ENCODE peak calls at places on chromosomes 5 and 9, in five cellular contexts. N is NCI-H1694 treated with DMSO at 0.1 percent for 48 hours, Q is activated T-cell treated with anti-CD3 and anti-CD28 coated beads for 1 hour, L is A549, C is astrocyte of the spinal cord. X is an unnamed sample.

GRCh38 chr5:13992795-13993194 is 48.3 kb upstream of the DNAH5 start:
- DNase-seq in C (no peak), L (no peak), Q (no peak), N (no peak), X (no peak)

GRCh38 chr5:90055831-90056328 is 353.7 kb downstream of the CETN3 start:
- DNase-seq in C (peak), L (no peak), N (no peak), Q (no peak), X (no peak)

GRCh38 chr9:126050605-126050990 is 276.0 kb upstream of the MVB12B start:
- DNase-seq in C (no peak), Q (no peak), L (no peak), N (no peak), X (no peak)

GRCh38 chr5:110817437-110817836 is 78.6 kb downstream of the SLC25A46 start:
- DNase-seq in N (no peak), Q (no peak), C (peak), L (no peak), X (no peak)

GRCh38 chr9:119802621-119803020 is 433.4 kb upstream of the BRINP1 start:
- DNase-seq in N (peak), L (no peak), Q (no peak), C (no peak), X (no peak)

GRCh38 chr5:138033275-138033808 is 463 bp upstream of the FAM13B start:
- DNase-seq in C (no peak), Q (no peak), L (no peak), N (peak), X (no peak)

GRCh38 chr5:100758780-100759179 is 144.3 kb downstream of the ST8SIA4 start:
- DNase-seq in C (no peak), L (no peak), Q (no peak), N (no peak), X (no peak)

GRCh38 chr9:95506692-95507455 is 9.9 kb downstream of the PTCH1 start:
- DNase-seq in N (peak), L (peak), C (peak), Q (no peak), X (no peak)

GRCh38 chr5:99911971-99912370 is 623.2 kb upstream of the FAM174A start:
- DNase-seq in N (no peak), Q (no peak), C (no peak), L (no peak), X (no peak)

GRCh38 chr5:57037355-57037754 is 85.4 kb upstream of the MIER3 start:
- DNase-seq in C (no peak), N (no peak), L (peak), Q (no peak), X (no peak)

GRCh38 chr9:117825609-117826347 is 121.6 kb downstream of the TLR4 start:
- DNase-seq in C (no peak), N (no peak), Q (peak), L (no peak), X (no peak)

GRCh38 chr5:159518361-159518760 is 188.1 kb upstream of the IL12B start:
- DNase-seq in Q (no peak), L (no peak), C (peak), N (no peak), X (no peak)

GRCh38 chr5:116495786-116496185 is 78.8 kb downstream of the SEMA6A start:
- DNase-seq in L (no peak), C (no peak), Q (no peak), N (no peak), X (no peak)

GRCh38 chr5:173890195-173890951 is 2.2 kb downstream of the CPEB4 start:
- DNase-seq in C (peak), L (no peak), Q (no peak), N (no peak), X (no peak)

GRCh38 chr5:39783756-39784421 is 359.1 kb upstream of the DAB2 start:
- DNase-seq in C (peak), N (no peak), Q (no peak), L (no peak), X (no peak)

GRCh38 chr5:78720997-78721396 is 72.4 kb upstream of the LHFPL2 start:
- DNase-seq in C (no peak), N (no peak), L (no peak), Q (no peak), X (no peak)

GRCh38 chr5:44809956-44810276 is 1.2 kb downstream of the MRPS30 start:
- DNase-seq in Q (no peak), L (no peak), N (no peak), C (no peak), X (no peak)

GRCh38 chr5:146825033-146825432 is 53.5 kb downstream of the PPP2R2B start:
- DNase-seq in Q (no peak), N (no peak), C (peak), L (no peak), X (peak)

GRCh38 chr5:107519900-107520354 is 150.8 kb downstream of the EFNA5 start:
- DNase-seq in C (peak), L (no peak), N (no peak), Q (no peak), X (no peak)

GRCh38 chr9:137273616-137274320 is 3.8 kb upstream of the TOR4A start:
- DNase-seq in C (no peak), Q (no peak), L (no peak), N (no peak), X (no peak)

GRCh38 chr9:130023147-130023787 is 19.7 kb downstream of the FNBP1 start:
- DNase-seq in C (no peak), N (no peak), Q (no peak), L (no peak), X (no peak)

GRCh38 chr5:99032234-99033013 is 103.6 kb upstream of the CHD1 start:
- DNase-seq in C (peak), L (peak), N (peak), Q (no peak), X (no peak)

GRCh38 chr5:179806250-179807045 is at the start of gene MGAT4B:
- DNase-seq in C (peak), N (no peak), Q (no peak), L (no peak), X (peak)

GRCh38 chr5:94173100-94173499 is 431.7 kb upstream of the POU5F2 start:
- DNase-seq in Q (no peak), L (no peak), N (no peak), C (no peak), X (no peak)

GRCh38 chr5:172484664-172485063 is 30.3 kb upstream of the SH3PXD2B start:
- DNase-seq in L (no peak), N (no peak), C (no peak), Q (no peak), X (no peak)

GRCh38 chr9:2955616-2956015 is 111.7 kb upstream of the PUM3 start:
- DNase-seq in L (no peak), N (no peak), C (no peak), Q (no peak), X (no peak)

GRCh38 chr5:62432618-62433064 is 20.1 kb downstream of the IPO11 start:
- DNase-seq in Q (no peak), L (no peak), C (no peak), N (no peak), X (no peak)

GRCh38 chr5:99815-100214 is 7.8 kb downstream of the PLEKHG4B start:
- DNase-seq in N (no peak), C (no peak), Q (no peak), L (no peak), X (no peak)

GRCh38 chr5:501040-501832 is 23.0 kb downstream of the SLC9A3 start:
- DNase-seq in Q (no peak), L (no peak), N (no peak), C (no peak), X (no peak)

GRCh38 chr5:122674412-122674811 is 100.5 kb upstream of the SNX2 start:
- DNase-seq in Q (no peak), N (no peak), C (no peak), L (no peak), X (no peak)

GRCh38 chr5:84634256-84634655 is 249.6 kb upstream of the EDIL3 start:
- DNase-seq in Q (no peak), L (no peak), N (no peak), C (peak), X (no peak)

GRCh38 chr5:1010181-1010510 is 1.5 kb downstream of the NKD2 start:
- DNase-seq in Q (no peak), L (peak), C (no peak), N (no peak), X (no peak)

GRCh38 chr9:74642376-74642775 is 145.2 kb downstream of the RORB start:
- DNase-seq in L (no peak), Q (no peak), N (no peak), C (no peak), X (no peak)

GRCh38 chr5:92308679-92309078 is 925.6 kb upstream of the ARRDC3 start:
- DNase-seq in C (no peak), N (no peak), L (no peak), Q (no peak), X (no peak)

GRCh38 chr9:101999441-101999840 is 261.0 kb upstream of the GRIN3A start:
- DNase-seq in L (no peak), Q (no peak), N (peak), C (no peak), X (no peak)

GRCh38 chr5:44807269-44807668 is 1.5 kb upstream of the MRPS30 start:
- DNase-seq in C (no peak), L (no peak), Q (no peak), N (no peak), X (no peak)

GRCh38 chr5:156475831-156476551 is 149.0 kb downstream of the SGCD start:
- DNase-seq in Q (no peak), L (peak), C (peak), N (peak), X (no peak)

GRCh38 chr5:141543053-141543452 is 54.2 kb downstream of the PCDHGC5 start:
- DNase-seq in N (no peak), Q (no peak), L (no peak), C (no peak), X (no peak)

X was measured in progenitor cell of endocrine pancreas.